ENCODE peak calls at places on chromosomes 7 and 10, in five cellular contexts. One of them, this sample, is unnamed.

GRCh38 chr10:2279666-2280065 is 542.3 kb upstream of the ADARB2 start:
- ATAC-seq in heart right ventricle: no peak
- ATAC-seq in left cardiac atrium: no peak
- ATAC-seq in gastrocnemius medialis: no peak
- ATAC-seq in Right ventricle myocardium inferior: no peak
- ATAC-seq in this sample: no peak

GRCh38 chr10:130128922-130129321 is 7.3 kb upstream of the GLRX3 start:
- ATAC-seq in left cardiac atrium: no peak
- ATAC-seq in heart right ventricle: no peak
- ATAC-seq in gastrocnemius medialis: no peak
- ATAC-seq in Right ventricle myocardium inferior: no peak
- ATAC-seq in this sample: no peak

GRCh38 chr7:75638607-75639070 is 100.1 kb downstream of the HIP1 start:
- ATAC-seq in gastrocnemius medialis: peak
- ATAC-seq in Right ventricle myocardium inferior: peak
- ATAC-seq in left cardiac atrium: peak
- ATAC-seq in heart right ventricle: peak
- ATAC-seq in this sample: peak

GRCh38 chr10:123299598-123299997 is 145.4 kb downstream of the BUB3 start:
- ATAC-seq in heart right ventricle: no peak
- ATAC-seq in Right ventricle myocardium inferior: no peak
- ATAC-seq in left cardiac atrium: no peak
- ATAC-seq in gastrocnemius medialis: no peak
- ATAC-seq in this sample: no peak

GRCh38 chr10:80137031-80137712 is 4.6 kb downstream of the PLAC9 start:
- ATAC-seq in gastrocnemius medialis: peak
- ATAC-seq in Right ventricle myocardium inferior: peak
- ATAC-seq in left cardiac atrium: peak
- ATAC-seq in heart right ventricle: peak
- ATAC-seq in this sample: peak

GRCh38 chr7:27178366-27178765 is 4.2 kb upstream of the HOXA10 start:
- ATAC-seq in left cardiac atrium: no peak
- ATAC-seq in gastrocnemius medialis: peak
- ATAC-seq in heart right ventricle: no peak
- ATAC-seq in Right ventricle myocardium inferior: no peak
- ATAC-seq in this sample: no peak

GRCh38 chr10:873020-873419 is 58.5 kb downstream of the LARP4B start:
- ATAC-seq in Right ventricle myocardium inferior: peak
- ATAC-seq in heart right ventricle: peak
- ATAC-seq in gastrocnemius medialis: peak
- ATAC-seq in left cardiac atrium: peak
- ATAC-seq in this sample: no peak

GRCh38 chr7:135650831-135651573 is 11.3 kb upstream of the STMP1 start:
- ATAC-seq in Right ventricle myocardium inferior: no peak
- ATAC-seq in gastrocnemius medialis: no peak
- ATAC-seq in heart right ventricle: peak
- ATAC-seq in left cardiac atrium: peak
- ATAC-seq in this sample: peak

GRCh38 chr10:103793920-103794883 is 61.2 kb downstream of the SH3PXD2A start:
- ATAC-seq in Right ventricle myocardium inferior: no peak
- ATAC-seq in heart right ventricle: peak
- ATAC-seq in left cardiac atrium: peak
- ATAC-seq in gastrocnemius medialis: no peak
- ATAC-seq in this sample: peak

GRCh38 chr10:51888263-51888662 is 188.9 kb upstream of the CSTF2T start:
- ATAC-seq in heart right ventricle: no peak
- ATAC-seq in gastrocnemius medialis: no peak
- ATAC-seq in Right ventricle myocardium inferior: no peak
- ATAC-seq in left cardiac atrium: no peak
- ATAC-seq in this sample: no peak

GRCh38 chr7:107900496-107900895 is 9.5 kb downstream of the DLD start:
- ATAC-seq in heart right ventricle: no peak
- ATAC-seq in gastrocnemius medialis: no peak
- ATAC-seq in left cardiac atrium: no peak
- ATAC-seq in Right ventricle myocardium inferior: no peak
- ATAC-seq in this sample: no peak

GRCh38 chr10:125531470-125531869 is 151.5 kb downstream of the TEX36 start:
- ATAC-seq in Right ventricle myocardium inferior: no peak
- ATAC-seq in gastrocnemius medialis: no peak
- ATAC-seq in heart right ventricle: no peak
- ATAC-seq in left cardiac atrium: no peak
- ATAC-seq in this sample: no peak

GRCh38 chr10:128959746-128960145 is 507.3 kb upstream of the MGMT start:
- ATAC-seq in gastrocnemius medialis: no peak
- ATAC-seq in Right ventricle myocardium inferior: no peak
- ATAC-seq in left cardiac atrium: no peak
- ATAC-seq in heart right ventricle: no peak
- ATAC-seq in this sample: no peak

GRCh38 chr10:117249493-117250093 is 8.7 kb downstream of the SLC18A2 start:
- ATAC-seq in gastrocnemius medialis: no peak
- ATAC-seq in Right ventricle myocardium inferior: no peak
- ATAC-seq in left cardiac atrium: no peak
- ATAC-seq in heart right ventricle: no peak
- ATAC-seq in this sample: no peak

GRCh38 chr10:118927317-118927716 is 102.2 kb upstream of the NANOS1 start:
- ATAC-seq in gastrocnemius medialis: peak
- ATAC-seq in left cardiac atrium: no peak
- ATAC-seq in Right ventricle myocardium inferior: no peak
- ATAC-seq in heart right ventricle: peak
- ATAC-seq in this sample: no peak

GRCh38 chr10:78925800-78926319 is 142.9 kb upstream of the ZMIZ1 start:
- ATAC-seq in Right ventricle myocardium inferior: no peak
- ATAC-seq in heart right ventricle: no peak
- ATAC-seq in gastrocnemius medialis: no peak
- ATAC-seq in left cardiac atrium: peak
- ATAC-seq in this sample: no peak

GRCh38 chr10:86687750-86688149 is 19.4 kb downstream of the LDB3 start:
- ATAC-seq in gastrocnemius medialis: no peak
- ATAC-seq in heart right ventricle: no peak
- ATAC-seq in Right ventricle myocardium inferior: no peak
- ATAC-seq in left cardiac atrium: no peak
- ATAC-seq in this sample: no peak

GRCh38 chr10:23643396-23643795 is 204.5 kb downstream of the OTUD1 start:
- ATAC-seq in Right ventricle myocardium inferior: peak
- ATAC-seq in heart right ventricle: peak
- ATAC-seq in left cardiac atrium: peak
- ATAC-seq in gastrocnemius medialis: no peak
- ATAC-seq in this sample: peak

GRCh38 chr7:15783971-15784693 is 97.6 kb upstream of the MEOX2 start:
- ATAC-seq in heart right ventricle: peak
- ATAC-seq in gastrocnemius medialis: no peak
- ATAC-seq in Right ventricle myocardium inferior: peak
- ATAC-seq in left cardiac atrium: peak
- ATAC-seq in this sample: no peak

GRCh38 chr7:142637240-142637639 is 112.0 kb upstream of the PRSS1 start:
- ATAC-seq in Right ventricle myocardium inferior: no peak
- ATAC-seq in left cardiac atrium: no peak
- ATAC-seq in gastrocnemius medialis: no peak
- ATAC-seq in heart right ventricle: no peak
- ATAC-seq in this sample: no peak

GRCh38 chr7:47254081-47255006 is 327.6 kb downstream of the TNS3 start:
- ATAC-seq in Right ventricle myocardium inferior: peak
- ATAC-seq in heart right ventricle: peak
- ATAC-seq in gastrocnemius medialis: peak
- ATAC-seq in left cardiac atrium: peak
- ATAC-seq in this sample: peak

GRCh38 chr10:66167816-66168215 is 758.0 kb upstream of the LRRTM3 start:
- ATAC-seq in heart right ventricle: no peak
- ATAC-seq in Right ventricle myocardium inferior: no peak
- ATAC-seq in left cardiac atrium: no peak
- ATAC-seq in gastrocnemius medialis: no peak
- ATAC-seq in this sample: no peak

GRCh38 chr10:54585572-54585971 is 215.5 kb downstream of the PCDH15 start:
- ATAC-seq in left cardiac atrium: no peak
- ATAC-seq in gastrocnemius medialis: no peak
- ATAC-seq in heart right ventricle: no peak
- ATAC-seq in Right ventricle myocardium inferior: no peak
- ATAC-seq in this sample: no peak

GRCh38 chr7:75844158-75844557 is 30.6 kb upstream of the CCL24 start:
- ATAC-seq in gastrocnemius medialis: no peak
- ATAC-seq in Right ventricle myocardium inferior: no peak
- ATAC-seq in heart right ventricle: no peak
- ATAC-seq in left cardiac atrium: no peak
- ATAC-seq in this sample: no peak

GRCh38 chr7:7151285-7151684 is 31.1 kb upstream of the C1GALT1 start:
- ATAC-seq in Right ventricle myocardium inferior: no peak
- ATAC-seq in heart right ventricle: no peak
- ATAC-seq in gastrocnemius medialis: no peak
- ATAC-seq in left cardiac atrium: no peak
- ATAC-seq in this sample: no peak

GRCh38 chr10:78062296-78062695 is 28.6 kb downstream of the RPS24 start:
- ATAC-seq in gastrocnemius medialis: no peak
- ATAC-seq in left cardiac atrium: no peak
- ATAC-seq in Right ventricle myocardium inferior: no peak
- ATAC-seq in heart right ventricle: no peak
- ATAC-seq in this sample: no peak

GRCh38 chr10:69086131-69086530 is 1.8 kb upstream of the SRGN start:
- ATAC-seq in Right ventricle myocardium inferior: no peak
- ATAC-seq in left cardiac atrium: peak
- ATAC-seq in gastrocnemius medialis: peak
- ATAC-seq in heart right ventricle: peak
- ATAC-seq in this sample: peak

GRCh38 chr10:70296406-70296899 is 12.6 kb upstream of the NPFFR1 start:
- ATAC-seq in gastrocnemius medialis: peak
- ATAC-seq in left cardiac atrium: peak
- ATAC-seq in Right ventricle myocardium inferior: peak
- ATAC-seq in heart right ventricle: peak
- ATAC-seq in this sample: peak

GRCh38 chr7:12323415-12323814 is 80.2 kb downstream of the VWDE start:
- ATAC-seq in left cardiac atrium: no peak
- ATAC-seq in gastrocnemius medialis: no peak
- ATAC-seq in Right ventricle myocardium inferior: no peak
- ATAC-seq in heart right ventricle: no peak
- ATAC-seq in this sample: no peak

GRCh38 chr7:77800158-77800557 is 1.6 kb downstream of the PHTF2 start:
- ATAC-seq in heart right ventricle: no peak
- ATAC-seq in gastrocnemius medialis: no peak
- ATAC-seq in left cardiac atrium: no peak
- ATAC-seq in Right ventricle myocardium inferior: no peak
- ATAC-seq in this sample: no peak

GRCh38 chr7:23239709-23240108 is 6.9 kb upstream of the GPNMB start:
- ATAC-seq in heart right ventricle: no peak
- ATAC-seq in Right ventricle myocardium inferior: no peak
- ATAC-seq in gastrocnemius medialis: no peak
- ATAC-seq in left cardiac atrium: no peak
- ATAC-seq in this sample: no peak

GRCh38 chr10:89548673-89549072 is 13.3 kb upstream of the SLC16A12 start:
- ATAC-seq in heart right ventricle: no peak
- ATAC-seq in Right ventricle myocardium inferior: no peak
- ATAC-seq in gastrocnemius medialis: no peak
- ATAC-seq in left cardiac atrium: no peak
- ATAC-seq in this sample: no peak

GRCh38 chr7:70318511-70318910 is 720.2 kb downstream of the AUTS2 start:
- ATAC-seq in gastrocnemius medialis: no peak
- ATAC-seq in Right ventricle myocardium inferior: no peak
- ATAC-seq in heart right ventricle: no peak
- ATAC-seq in left cardiac atrium: no peak
- ATAC-seq in this sample: no peak

GRCh38 chr10:57017356-57018037 is 656.4 kb upstream of the ZWINT start:
- ATAC-seq in heart right ventricle: no peak
- ATAC-seq in gastrocnemius medialis: no peak
- ATAC-seq in Right ventricle myocardium inferior: no peak
- ATAC-seq in left cardiac atrium: no peak
- ATAC-seq in this sample: no peak

GRCh38 chr10:114629083-114629823 is 28.8 kb downstream of the ABLIM1 start:
- ATAC-seq in left cardiac atrium: peak
- ATAC-seq in heart right ventricle: peak
- ATAC-seq in Right ventricle myocardium inferior: peak
- ATAC-seq in gastrocnemius medialis: no peak
- ATAC-seq in this sample: no peak

GRCh38 chr10:3747984-3748383 is 37.0 kb downstream of the KLF6 start:
- ATAC-seq in Right ventricle myocardium inferior: peak
- ATAC-seq in gastrocnemius medialis: peak
- ATAC-seq in heart right ventricle: peak
- ATAC-seq in left cardiac atrium: peak
- ATAC-seq in this sample: peak

GRCh38 chr10:71708301-71708703 is 11.3 kb downstream of the C10orf105 start:
- ATAC-seq in heart right ventricle: peak
- ATAC-seq in Right ventricle myocardium inferior: no peak
- ATAC-seq in left cardiac atrium: peak
- ATAC-seq in gastrocnemius medialis: no peak
- ATAC-seq in this sample: no peak

GRCh38 chr10:48802611-48803046 is 118.0 kb downstream of the WDFY4 start:
- ATAC-seq in left cardiac atrium: no peak
- ATAC-seq in gastrocnemius medialis: no peak
- ATAC-seq in heart right ventricle: no peak
- ATAC-seq in Right ventricle myocardium inferior: no peak
- ATAC-seq in this sample: no peak

GRCh38 chr7:28674359-28674782 is 262.1 kb downstream of the CREB5 start:
- ATAC-seq in gastrocnemius medialis: peak
- ATAC-seq in Right ventricle myocardium inferior: no peak
- ATAC-seq in left cardiac atrium: peak
- ATAC-seq in heart right ventricle: peak
- ATAC-seq in this sample: no peak